ENCODE peak calls at places on chromosome 14, in eight cellular contexts. J, I, R, F, K, P, E and M are unnamed samples.

GRCh38 chr14:59311723-59312122 is 123.3 kb downstream of the DAAM1 start:
- DNase-seq in J (no peak), I (no peak), R (no peak), F (no peak), K (no peak), P (no peak), E (no peak), M (no peak)

GRCh38 chr14:99015833-99016232 is 256.2 kb downstream of the BCL11B start:
- DNase-seq in J (no peak), I (no peak), R (no peak), F (no peak), K (no peak), P (no peak), E (no peak), M (no peak)

GRCh38 chr14:68687746-68688145 is 105.1 kb downstream of the ZFP36L1 start:
- DNase-seq in J (no peak), I (peak; percentile 80), R (no peak), F (peak; percentile 52), K (no peak), P (peak; percentile 7), E (peak; percentile 13), M (no peak)

GRCh38 chr14:42424501-42424900 is 817.8 kb downstream of the LRFN5 start:
- DNase-seq in J (no peak), I (no peak), R (no peak), F (peak; percentile 57), K (no peak), P (no peak), E (no peak), M (no peak)

GRCh38 chr14:69625299-69626131 is 14.1 kb downstream of the SUSD6 start:
- DNase-seq in J (peak; percentile 81), I (no peak), R (peak; percentile 70), F (peak; percentile 59), K (peak; percentile 13), P (no peak), E (peak; percentile 25), M (no peak)

GRCh38 chr14:74855945-74856344 is 20.0 kb downstream of the PROX2 start:
- DNase-seq in J (no peak), I (no peak), R (no peak), F (no peak), K (no peak), P (no peak), E (no peak), M (no peak)

GRCh38 chr14:100140452-100141132 is 18.9 kb downstream of the DEGS2 start:
- DNase-seq in J (no peak), I (peak; percentile 26), R (no peak), F (peak; percentile 40), K (no peak), P (no peak), E (no peak), M (no peak)

GRCh38 chr14:38755036-38755435 is 348.0 kb downstream of the SEC23A start:
- DNase-seq in J (no peak), I (no peak), R (no peak), F (peak; percentile 6), K (no peak), P (no peak), E (no peak), M (no peak)

GRCh38 chr14:101380940-101381339 is 180.4 kb upstream of the DIO3 start:
- DNase-seq in J (no peak), I (no peak), R (no peak), F (no peak), K (no peak), P (no peak), E (no peak), M (no peak)

GRCh38 chr14:34593740-34594375 is 36.1 kb downstream of the SNX6 start:
- DNase-seq in J (no peak), I (no peak), R (no peak), F (no peak), K (no peak), P (peak; percentile 55), E (no peak), M (no peak)

GRCh38 chr14:89276424-89276975 is 140.5 kb downstream of the FOXN3 start:
- DNase-seq in J (peak; percentile 64), I (no peak), R (peak; percentile 33), F (peak; percentile 16), K (no peak), P (no peak), E (no peak), M (no peak)

GRCh38 chr14:101961011-101961721 is 3.2 kb upstream of the DYNC1H1 start:
- DNase-seq in J (peak; percentile 77), I (peak; percentile 89), R (peak; percentile 83), F (peak; percentile 85), K (no peak), P (no peak), E (peak; percentile 71), M (peak; percentile 74)

GRCh38 chr14:60328588-60328987 is 79.6 kb downstream of the PPM1A start:
- DNase-seq in J (no peak), I (no peak), R (no peak), F (no peak), K (no peak), P (no peak), E (no peak), M (no peak)

GRCh38 chr14:60332046-60332399 is 83.0 kb downstream of the PPM1A start:
- DNase-seq in J (no peak), I (no peak), R (no peak), F (no peak), K (no peak), P (no peak), E (no peak), M (no peak)

GRCh38 chr14:60327447-60328331 is 78.7 kb downstream of the PPM1A start:
- DNase-seq in J (no peak), I (peak; percentile 14), R (peak; percentile 60), F (peak; percentile 45), K (no peak), P (no peak), E (no peak), M (no peak)

GRCh38 chr14:60331201-60332045 is 82.4 kb downstream of the PPM1A start:
- DNase-seq in J (peak; percentile 64), I (peak; percentile 72), R (peak; percentile 74), F (peak; percentile 63), K (no peak), P (no peak), E (peak; percentile 33), M (peak; percentile 23)

DNA sequence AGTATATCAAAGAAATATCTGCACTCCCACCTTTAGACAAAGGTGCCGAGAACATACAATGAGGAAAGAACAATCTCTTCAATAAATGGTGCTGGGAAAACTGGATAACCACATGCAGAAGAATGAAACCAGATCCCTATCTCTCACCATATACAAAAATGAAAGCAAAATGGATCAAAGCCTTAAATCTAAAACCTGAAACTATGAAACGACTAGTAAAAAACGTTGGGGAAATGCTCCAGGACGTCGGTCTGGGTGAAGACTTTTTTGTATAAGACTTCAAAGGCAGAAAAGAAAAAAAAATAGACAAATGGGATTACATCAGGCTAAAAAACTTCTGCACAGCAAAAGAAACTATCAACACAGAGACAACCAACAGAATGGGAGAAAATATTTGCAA is 83.8 kb downstream of the PPM1A start:
- DNase-seq in J (no peak), I (no peak), R (no peak), F (no peak), K (no peak), P (no peak), E (no peak), M (no peak)
- H3K4me1 ChIP-seq in J (no peaks in the 10 kb centered on the region), I (peaks cover 5% of the 10 kb centered on the region), R (peaks cover 7% of the 10 kb centered on the region), F (no peaks in the 10 kb centered on the region), K (no peaks in the 10 kb centered on the region), P (peaks cover 15% of the 10 kb centered on the region), E (no peaks in the 10 kb centered on the region), M (no peaks in the 10 kb centered on the region)

GRCh38 chr14:26466862-26467261 is 131.0 kb downstream of the NOVA1 start:
- DNase-seq in J (no peak), I (no peak), R (no peak), F (no peak), K (no peak), P (no peak), E (no peak), M (no peak)
- H3K9me3 ChIP-seq in J (no peaks in the 10 kb centered on the region), I (no peaks in the 10 kb centered on the region), R (no peaks in the 10 kb centered on the region), F (no peaks in the 10 kb centered on the region), K (no peaks in the 10 kb centered on the region), P (no peaks in the 10 kb centered on the region), E (no peaks in the 10 kb centered on the region), M (no peaks in the 10 kb centered on the region)

DNA sequence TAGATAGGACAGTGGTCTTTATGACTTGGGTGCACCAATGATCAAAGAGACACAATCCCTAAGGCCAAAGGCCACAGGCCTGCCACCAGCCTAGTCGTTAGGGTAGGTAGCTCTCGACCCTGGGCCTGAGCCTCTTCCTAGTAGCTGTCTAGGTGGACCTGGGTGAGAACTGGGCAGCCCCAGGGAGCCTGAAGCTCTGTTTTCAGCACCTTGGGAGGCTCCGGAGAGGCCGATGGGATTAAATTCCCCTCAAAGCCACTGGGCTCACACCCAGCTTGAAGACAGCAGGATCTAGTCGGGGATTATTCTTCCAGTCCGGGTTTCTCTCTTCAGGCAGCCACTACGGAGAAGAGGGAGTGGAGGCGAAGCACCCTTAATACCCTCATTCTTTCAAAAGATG is 79.8 kb downstream of the TMEM260 start:
- DNase-seq in J (no peak), I (no peak), R (no peak), F (no peak), K (no peak), P (no peak), E (no peak), M (no peak)
- H3K4me1 ChIP-seq in J (no peaks in the 10 kb centered on the region), I (no peaks in the 10 kb centered on the region), R (no peaks in the 10 kb centered on the region), F (no peaks in the 10 kb centered on the region), K (no peaks in the 10 kb centered on the region), P (no peaks in the 10 kb centered on the region), E (no peaks in the 10 kb centered on the region), M (no peaks in the 10 kb centered on the region)

DNA sequence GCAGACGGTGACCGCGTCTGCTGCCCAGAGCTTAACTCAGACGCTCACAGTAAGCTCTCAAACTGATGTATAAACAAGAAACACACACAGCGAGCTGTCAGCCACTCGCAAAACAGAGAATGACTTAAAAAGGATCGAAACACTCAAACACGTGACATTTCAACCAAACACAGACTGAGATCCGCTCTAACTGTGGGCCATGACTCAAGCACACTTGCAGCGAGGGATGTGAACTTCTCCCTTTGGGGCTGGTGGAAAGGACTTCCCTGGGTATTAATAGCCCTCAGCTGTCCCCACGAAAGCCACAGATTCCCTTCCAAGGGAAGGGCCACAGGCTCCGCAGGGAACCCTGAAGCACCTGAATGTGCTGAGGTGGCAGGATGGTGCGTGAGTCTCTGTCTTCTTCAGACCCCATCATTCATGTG is 29.1 kb downstream of the CCDC88C start:
- DNase-seq in J (no peak), I (no peak), R (peak; percentile 55), F (no peak), K (no peak), P (no peak), E (no peak), M (no peak)
- H3K9me3 ChIP-seq in J (no peaks in the 10 kb centered on the region), I (no peaks in the 10 kb centered on the region), R (no peaks in the 10 kb centered on the region), F (no peaks in the 10 kb centered on the region), K (no peaks in the 10 kb centered on the region), P (no peaks in the 10 kb centered on the region), E (no peaks in the 10 kb centered on the region), M (no peaks in the 10 kb centered on the region)